ENCODE peak calls at places on chromosomes 2 and 18, in ten cellular contexts. W, P, U, H, I, Q, Z, C, A and X are unnamed samples.

GRCh38 chr18:2028986-2029385 is 542.3 kb downstream of the METTL4 start:
- DNase-seq in W (no peak), Z (no peak), Q (no peak), C (no peak), I (no peak), P (no peak), A (no peak), H (no peak), U (no peak), X (no peak)

GRCh38 chr2:130316596-130316995 is 26.1 kb upstream of the IMP4 start:
- DNase-seq in C (no peak), W (no peak), U (no peak), I (no peak), P (no peak), H (no peak), Q (no peak), Z (no peak), A (no peak), X (no peak)

GRCh38 chr2:237774811-237775553 is 23.6 kb upstream of the RBM44 start:
- DNase-seq in H (no peak), U (peak; percentile 58), A (no peak), C (peak; percentile 35), Z (peak; percentile 56), W (no peak), P (peak; percentile 33), I (peak; percentile 33), Q (peak; percentile 56), X (peak; percentile 64)

GRCh38 chr18:29191263-29191662 is 1014.3 kb upstream of the CDH2 start:
- DNase-seq in W (no peak), H (no peak), Z (peak; percentile 54), Q (no peak), P (no peak), C (no peak), A (no peak), U (peak; percentile 2), I (peak; percentile 19), X (no peak)

GRCh38 chr2:181785677-181786344 is 105.5 kb upstream of the NEUROD1 start:
- DNase-seq in U (no peak), H (no peak), A (no peak), I (peak; percentile 88), Z (peak; percentile 60), C (no peak), P (no peak), W (peak; percentile 60), Q (no peak), X (no peak)

GRCh38 chr18:45760443-45761036 is 36.6 kb downstream of the SLC14A1 start:
- DNase-seq in P (no peak), H (no peak), A (no peak), I (no peak), W (no peak), Z (no peak), C (no peak), Q (no peak), U (no peak), X (no peak)

GRCh38 chr2:23617167-23617787 is 232.3 kb downstream of the KLHL29 start:
- DNase-seq in Z (peak; percentile 90), C (no peak), Q (peak; percentile 57), H (no peak), U (no peak), P (no peak), W (peak; percentile 49), A (no peak), I (no peak), X (no peak)

GRCh38 chr2:5459041-5459440 is 233.1 kb upstream of the SOX11 start:
- DNase-seq in A (no peak), H (no peak), W (no peak), Z (no peak), C (no peak), I (no peak), U (no peak), Q (no peak), P (no peak), X (no peak)

GRCh38 chr2:219645631-219646527 is 18.4 kb downstream of the SLC4A3 start:
- DNase-seq in Q (no peak), C (no peak), W (peak; percentile 20), U (no peak), P (no peak), H (no peak), Z (peak; percentile 92), I (peak; percentile 68), A (no peak), X (no peak)

GRCh38 chr2:7672027-7672684 is 754.9 kb downstream of the RNF144A start:
- DNase-seq in H (no peak), C (peak; percentile 38), P (peak; percentile 58), Q (peak; percentile 45), Z (peak; percentile 14), W (no peak), U (peak; percentile 13), A (no peak), I (peak; percentile 24), X (peak; percentile 34)

GRCh38 chr2:57497489-57498096 is 549.0 kb upstream of the VRK2 start:
- DNase-seq in I (peak; percentile 24), U (peak; percentile 16), Z (peak; percentile 67), H (no peak), W (peak; percentile 7), C (peak; percentile 28), P (peak; percentile 26), Q (peak; percentile 31), A (peak; percentile 12), X (peak; percentile 35)
- TF ChIP-seq CTCF in I (peak; percentile 80), U (peak; percentile 93), Z (peak; percentile 86), H (peak; percentile 54), W (peak; percentile 76), C (peak; percentile 87), P (peak; percentile 66), Q (peak; percentile 15), A (peak; percentile 81), X (peak; percentile 68)

DNA sequence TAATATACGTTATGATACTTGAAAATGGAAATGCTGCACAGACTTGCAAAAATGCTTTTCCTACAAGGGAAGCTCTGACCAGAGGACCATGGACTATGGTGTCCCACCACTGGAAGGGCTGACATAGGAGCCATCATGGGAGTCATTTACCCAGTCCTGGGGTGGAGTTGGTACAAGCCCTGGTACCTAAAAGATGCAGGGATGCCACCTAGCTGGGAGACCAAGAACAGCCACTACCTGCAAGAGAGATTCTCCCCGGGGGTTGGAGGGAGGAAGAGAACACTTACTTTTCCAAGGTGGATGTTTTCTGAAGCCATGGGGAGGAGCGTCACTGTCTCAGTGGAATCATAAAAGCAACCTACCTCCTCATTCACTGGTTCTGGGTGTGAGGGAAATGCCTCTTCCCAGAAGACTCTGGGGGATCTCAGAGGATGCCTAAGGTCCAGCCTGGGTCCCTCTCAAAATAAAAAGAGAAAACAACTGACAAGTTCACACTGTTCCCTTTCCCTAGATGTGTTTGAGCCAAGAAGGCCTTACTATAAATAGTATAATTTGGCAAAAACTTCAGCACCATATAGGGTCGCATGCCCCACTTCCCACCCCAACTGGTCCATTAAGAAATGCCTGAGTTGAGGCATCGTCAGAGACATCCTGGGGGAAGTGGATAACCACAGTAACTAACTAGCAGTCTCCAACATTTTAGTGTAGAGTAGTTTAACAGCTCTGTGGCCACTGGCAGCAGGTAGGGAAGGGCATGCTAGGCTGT is 39.9 kb downstream of the REEP1 start:
- DNase-seq in Z (no peak), H (no peak), I (no peak), P (no peak), W (no peak), Q (no peak), U (no peak), C (no peak), A (no peak), X (peak; percentile 49)
- TF ChIP-seq CTCF in Z (no peak), H (no peak), I (peak; percentile 50), P (peak; percentile 33), W (no peak), Q (no peak), U (peak; percentile 6), C (peak; percentile 25), A (no peak), X (peak; percentile 33)

DNA sequence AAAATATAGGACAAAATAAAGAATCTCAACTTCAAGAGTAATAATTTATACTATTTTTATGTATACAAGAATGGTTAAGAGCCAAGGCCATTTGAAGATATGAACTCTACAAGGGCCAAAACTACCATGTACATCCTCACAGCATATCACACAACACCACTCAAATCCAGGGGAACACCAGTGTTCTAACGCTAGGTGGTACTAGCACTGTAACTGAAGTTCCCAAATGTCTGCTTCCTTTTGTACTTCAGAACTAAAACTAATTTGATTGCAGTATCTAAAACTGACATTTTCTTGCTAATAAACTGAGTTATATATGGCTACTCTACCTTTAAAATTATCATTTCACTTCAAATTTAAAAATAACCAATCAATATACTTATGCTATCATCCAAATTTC is 47.0 kb downstream of the REV1 start:
- DNase-seq in H (no peak), I (no peak), W (no peak), A (no peak), Z (peak; percentile 63), U (no peak), C (no peak), Q (no peak), P (no peak), X (no peak)
- TF ChIP-seq CTCF in H (no peak), I (peak; percentile 50), W (peak; percentile 12), A (peak; percentile 40), Z (peak; percentile 66), U (peak; percentile 11), C (peak; percentile 38), Q (no peak), P (no peak), X (no peak)

DNA sequence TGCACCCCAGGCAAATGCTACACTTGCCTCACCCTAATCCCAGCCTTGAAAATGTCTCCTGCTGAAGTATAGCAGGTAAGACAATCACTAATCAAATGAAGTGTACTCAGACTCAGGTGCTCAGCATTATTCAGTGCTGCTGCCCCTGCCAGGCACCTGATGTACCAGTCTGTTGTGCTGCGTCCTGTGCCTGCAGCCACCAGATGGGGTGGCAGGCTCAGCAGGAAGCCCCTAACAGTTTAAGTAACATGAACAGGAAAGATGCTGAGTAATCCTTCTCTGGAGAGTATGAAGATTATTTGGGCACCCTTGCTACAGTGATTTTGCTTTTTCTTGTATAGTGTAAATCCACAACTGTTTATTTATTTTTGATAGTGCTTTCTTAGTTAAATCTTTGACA is 69.1 kb downstream of the TACR1 start:
- DNase-seq in I (no peak), W (no peak), Q (no peak), H (no peak), Z (no peak), P (no peak), U (no peak), A (no peak), C (no peak), X (no peak)
- TF ChIP-seq CTCF in I (no peak), W (no peak), Q (no peak), H (no peak), Z (no peak), P (no peak), U (peak; percentile 8), A (no peak), C (no peak), X (no peak)